ENCODE peak calls at places on chromosomes 7 and 10, in four cellular contexts. One of them, this sample, is unnamed.

GRCh38 chr7:131244259-131244852 is 83.3 kb upstream of the MKLN1 start:
- DNase-seq in HFF-Myc: peak
- DNase-seq in cardiac fibroblast: peak
- DNase-seq in left ventricle myocardium inferior: no peak
- DNase-seq in this sample: peak

GRCh38 chr10:62016477-62017140 is 115.1 kb downstream of the ARID5B start:
- DNase-seq in HFF-Myc: no peak
- DNase-seq in cardiac fibroblast: peak
- DNase-seq in left ventricle myocardium inferior: no peak
- DNase-seq in this sample: no peak

GRCh38 chr7:44964831-44965440 is 13.9 kb downstream of the MYO1G start:
- DNase-seq in HFF-Myc: no peak
- DNase-seq in cardiac fibroblast: no peak
- DNase-seq in left ventricle myocardium inferior: no peak
- DNase-seq in this sample: no peak

GRCh38 chr7:66050990-66051424 is 24.6 kb upstream of the ASL start:
- DNase-seq in HFF-Myc: peak
- DNase-seq in cardiac fibroblast: peak
- DNase-seq in left ventricle myocardium inferior: no peak
- DNase-seq in this sample: peak

GRCh38 chr10:115981056-115981455 is 291.9 kb downstream of the GFRA1 start:
- DNase-seq in HFF-Myc: no peak
- DNase-seq in cardiac fibroblast: no peak
- DNase-seq in left ventricle myocardium inferior: no peak
- DNase-seq in this sample: no peak

GRCh38 chr7:157928808-157929425 is 592.1 kb downstream of the DNAJB6 start:
- DNase-seq in HFF-Myc: no peak
- DNase-seq in cardiac fibroblast: no peak
- DNase-seq in left ventricle myocardium inferior: no peak
- DNase-seq in this sample: no peak

GRCh38 chr7:139889186-139889871 is 60.3 kb downstream of the TBXAS1 start:
- DNase-seq in HFF-Myc: no peak
- DNase-seq in cardiac fibroblast: peak
- DNase-seq in left ventricle myocardium inferior: no peak
- DNase-seq in this sample: no peak

GRCh38 chr10:9608592-9608991 is 1409.1 kb upstream of the CELF2 start:
- DNase-seq in HFF-Myc: no peak
- DNase-seq in cardiac fibroblast: peak
- DNase-seq in left ventricle myocardium inferior: no peak
- DNase-seq in this sample: no peak

GRCh38 chr10:108783897-108784296 is 1139.4 kb downstream of the XPNPEP1 start:
- DNase-seq in HFF-Myc: peak
- DNase-seq in cardiac fibroblast: peak
- DNase-seq in left ventricle myocardium inferior: no peak
- DNase-seq in this sample: no peak

GRCh38 chr7:76011437-76011836 is 17.0 kb upstream of the TMEM120A start:
- DNase-seq in HFF-Myc: peak
- DNase-seq in cardiac fibroblast: peak
- DNase-seq in left ventricle myocardium inferior: peak
- DNase-seq in this sample: peak

GRCh38 chr7:29426587-29426986 is 137.0 kb upstream of the PRR15 start:
- DNase-seq in HFF-Myc: no peak
- DNase-seq in cardiac fibroblast: no peak
- DNase-seq in left ventricle myocardium inferior: no peak
- DNase-seq in this sample: no peak

GRCh38 chr7:28957822-28958234 is 302 bp downstream of the TRIL start:
- DNase-seq in HFF-Myc: no peak
- DNase-seq in cardiac fibroblast: no peak
- DNase-seq in left ventricle myocardium inferior: no peak
- DNase-seq in this sample: no peak

GRCh38 chr7:151696738-151697514 is 177.2 kb upstream of the RHEB start:
- DNase-seq in HFF-Myc: no peak
- DNase-seq in cardiac fibroblast: no peak
- DNase-seq in left ventricle myocardium inferior: peak
- DNase-seq in this sample: no peak

GRCh38 chr7:128035712-128036111 is 4.5 kb upstream of the LRRC4 start:
- DNase-seq in HFF-Myc: no peak
- DNase-seq in cardiac fibroblast: peak
- DNase-seq in left ventricle myocardium inferior: no peak
- DNase-seq in this sample: no peak

GRCh38 chr7:11166051-11166450 is 192.4 kb downstream of the PHF14 start:
- DNase-seq in HFF-Myc: no peak
- DNase-seq in cardiac fibroblast: no peak
- DNase-seq in left ventricle myocardium inferior: no peak
- DNase-seq in this sample: no peak

GRCh38 chr7:121547341-121548092 is 151.4 kb upstream of the FAM3C start:
- DNase-seq in HFF-Myc: peak
- DNase-seq in cardiac fibroblast: peak
- DNase-seq in left ventricle myocardium inferior: no peak
- DNase-seq in this sample: peak

GRCh38 chr7:152876749-152877148 is 117.2 kb downstream of the ACTR3B start:
- DNase-seq in HFF-Myc: no peak
- DNase-seq in cardiac fibroblast: no peak
- DNase-seq in left ventricle myocardium inferior: no peak
- DNase-seq in this sample: no peak

GRCh38 chr7:69739182-69739581 is 140.9 kb downstream of the AUTS2 start:
- DNase-seq in HFF-Myc: no peak
- DNase-seq in cardiac fibroblast: peak
- DNase-seq in left ventricle myocardium inferior: no peak
- DNase-seq in this sample: no peak

GRCh38 chr10:68327889-68328786 is 3.7 kb upstream of the HNRNPH3 start:
- DNase-seq in HFF-Myc: no peak
- DNase-seq in cardiac fibroblast: peak
- DNase-seq in left ventricle myocardium inferior: no peak
- DNase-seq in this sample: no peak

GRCh38 chr10:93226619-93227018 is 152.9 kb downstream of the CYP26A1 start:
- DNase-seq in HFF-Myc: no peak
- DNase-seq in cardiac fibroblast: no peak
- DNase-seq in left ventricle myocardium inferior: no peak
- DNase-seq in this sample: no peak

GRCh38 chr7:155052982-155053381 is 17.1 kb upstream of the HTR5A start:
- DNase-seq in HFF-Myc: no peak
- DNase-seq in cardiac fibroblast: no peak
- DNase-seq in left ventricle myocardium inferior: no peak
- DNase-seq in this sample: no peak

GRCh38 chr7:50988465-50988864 is 205.8 kb upstream of the GRB10 start:
- DNase-seq in HFF-Myc: no peak
- DNase-seq in cardiac fibroblast: no peak
- DNase-seq in left ventricle myocardium inferior: no peak
- DNase-seq in this sample: no peak

GRCh38 chr7:84191842-84192241 is 2.7 kb downstream of the SEMA3A start:
- DNase-seq in HFF-Myc: no peak
- DNase-seq in cardiac fibroblast: no peak
- DNase-seq in left ventricle myocardium inferior: no peak
- DNase-seq in this sample: no peak

GRCh38 chr7:84196007-84196551 is 1.5 kb upstream of the SEMA3A start:
- DNase-seq in HFF-Myc: no peak
- DNase-seq in cardiac fibroblast: peak
- DNase-seq in left ventricle myocardium inferior: no peak
- DNase-seq in this sample: no peak

GRCh38 chr7:84193787-84194186 is 802 bp downstream of the SEMA3A start:
- DNase-seq in HFF-Myc: no peak
- DNase-seq in cardiac fibroblast: no peak
- DNase-seq in left ventricle myocardium inferior: no peak
- DNase-seq in this sample: no peak

GRCh38 chr7:84194484-84195260 is at the start of gene SEMA3A:
- DNase-seq in HFF-Myc: peak
- DNase-seq in cardiac fibroblast: peak
- DNase-seq in left ventricle myocardium inferior: no peak
- DNase-seq in this sample: peak

GRCh38 chr7:84195295-84196006 is 862 bp upstream of the SEMA3A start:
- DNase-seq in HFF-Myc: no peak
- DNase-seq in cardiac fibroblast: no peak
- DNase-seq in left ventricle myocardium inferior: no peak
- DNase-seq in this sample: no peak
- H3K4me3 ChIP-seq in HFF-Myc: peak
- H3K4me3 ChIP-seq in cardiac fibroblast: peak
- H3K4me3 ChIP-seq in left ventricle myocardium inferior: peak
- H3K4me3 ChIP-seq in this sample: peak

GRCh38 chr10:3803295-3803883 is 18.4 kb upstream of the KLF6 start:
- DNase-seq in HFF-Myc: no peak
- DNase-seq in cardiac fibroblast: peak
- DNase-seq in left ventricle myocardium inferior: no peak
- DNase-seq in this sample: no peak
- H3K4me3 ChIP-seq in HFF-Myc: no peak
- H3K4me3 ChIP-seq in cardiac fibroblast: no peak
- H3K4me3 ChIP-seq in left ventricle myocardium inferior: no peak
- H3K4me3 ChIP-seq in this sample: no peak

GRCh38 chr10:131250454-131251145 is 60.9 kb downstream of the TCERG1L start:
- DNase-seq in HFF-Myc: no peak
- DNase-seq in cardiac fibroblast: no peak
- DNase-seq in left ventricle myocardium inferior: no peak
- DNase-seq in this sample: no peak
- H3K4me3 ChIP-seq in HFF-Myc: no peak
- H3K4me3 ChIP-seq in cardiac fibroblast: no peak
- H3K4me3 ChIP-seq in left ventricle myocardium inferior: no peak
- H3K4me3 ChIP-seq in this sample: no peak

GRCh38 chr7:39622609-39623311 is 612 bp upstream of the RALA start:
- DNase-seq in HFF-Myc: no peak
- DNase-seq in cardiac fibroblast: no peak
- DNase-seq in left ventricle myocardium inferior: no peak
- DNase-seq in this sample: no peak

GRCh38 chr7:39624202-39624807 is 933 bp downstream of the RALA start:
- DNase-seq in HFF-Myc: no peak
- DNase-seq in cardiac fibroblast: peak
- DNase-seq in left ventricle myocardium inferior: no peak
- DNase-seq in this sample: no peak

GRCh38 chr7:39623312-39624201 is at the start of gene RALA:
- DNase-seq in HFF-Myc: peak
- DNase-seq in cardiac fibroblast: peak
- DNase-seq in left ventricle myocardium inferior: peak
- DNase-seq in this sample: peak

GRCh38 chr7:39621784-39622411 is 1.5 kb upstream of the RALA start:
- DNase-seq in HFF-Myc: no peak
- DNase-seq in cardiac fibroblast: peak
- DNase-seq in left ventricle myocardium inferior: no peak
- DNase-seq in this sample: no peak

DNA sequence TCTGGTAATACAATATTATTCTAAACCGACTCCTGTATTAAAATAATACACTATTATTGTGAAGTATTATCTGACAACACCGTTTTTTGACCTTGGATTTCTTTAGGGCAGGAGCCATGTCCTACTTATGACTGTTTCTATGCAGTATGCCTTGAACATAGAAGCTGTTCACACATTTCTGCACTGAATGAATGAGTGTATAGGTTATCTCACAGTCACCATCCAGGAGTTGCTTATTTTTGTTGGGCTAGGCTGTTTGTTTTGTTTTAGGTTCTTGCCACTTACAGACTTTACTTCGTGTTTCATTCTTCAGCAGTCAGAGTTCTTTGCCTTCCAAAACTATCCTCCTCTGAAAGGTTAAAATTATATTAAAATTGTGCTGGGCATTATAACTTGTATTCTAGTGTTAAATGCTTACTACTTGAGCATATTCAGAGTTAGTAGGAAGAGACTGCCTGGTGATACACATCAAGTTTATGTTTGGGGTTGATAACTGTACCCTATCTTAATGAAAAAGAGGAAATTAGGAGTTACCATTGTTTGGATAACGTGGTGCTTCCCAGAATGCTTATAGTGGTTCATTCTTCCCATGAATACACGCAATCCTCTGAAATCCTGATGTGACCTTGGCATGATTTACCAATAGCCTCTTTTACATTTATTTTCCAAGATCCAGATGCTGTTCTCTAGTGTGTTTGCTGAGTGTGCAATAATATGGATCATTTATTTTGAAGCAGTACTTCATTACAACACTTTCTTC is 1.7 kb downstream of the RALA start:
- DNase-seq in HFF-Myc: no peak
- DNase-seq in cardiac fibroblast: peak
- DNase-seq in left ventricle myocardium inferior: no peak
- DNase-seq in this sample: no peak
- H3K4me3 ChIP-seq in HFF-Myc: peak
- H3K4me3 ChIP-seq in cardiac fibroblast: peak
- H3K4me3 ChIP-seq in left ventricle myocardium inferior: peak
- H3K4me3 ChIP-seq in this sample: peak

GRCh38 chr7:103141753-103142404 is 7.0 kb downstream of the NAPEPLD start:
- DNase-seq in HFF-Myc: no peak
- DNase-seq in cardiac fibroblast: no peak
- DNase-seq in left ventricle myocardium inferior: no peak
- DNase-seq in this sample: no peak
- H3K4me3 ChIP-seq in HFF-Myc: no peak
- H3K4me3 ChIP-seq in cardiac fibroblast: no peak
- H3K4me3 ChIP-seq in left ventricle myocardium inferior: no peak
- H3K4me3 ChIP-seq in this sample: no peak

DNA sequence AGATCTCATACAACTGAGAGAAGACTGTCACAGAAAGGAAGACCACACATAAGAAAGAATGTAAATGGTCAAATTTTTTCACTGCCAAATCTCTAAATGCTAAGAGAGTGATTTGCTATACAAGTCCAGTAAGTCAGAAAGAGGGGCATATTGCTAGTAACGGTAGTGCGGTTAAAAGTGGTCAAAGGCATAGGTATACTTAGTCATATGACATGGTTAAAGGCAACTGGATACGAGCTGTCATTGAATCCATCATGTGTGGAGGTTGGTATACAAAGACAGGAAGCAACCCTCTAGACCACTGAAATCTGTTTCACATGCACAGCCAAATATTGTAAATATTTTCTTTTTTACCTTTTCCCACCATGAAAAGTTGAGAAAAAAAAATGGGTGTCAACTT is 4.8 kb downstream of the INHBA start:
- DNase-seq in HFF-Myc: no peak
- DNase-seq in cardiac fibroblast: no peak
- DNase-seq in left ventricle myocardium inferior: no peak
- DNase-seq in this sample: no peak
- H3K4me3 ChIP-seq in HFF-Myc: peak
- H3K4me3 ChIP-seq in cardiac fibroblast: peak
- H3K4me3 ChIP-seq in left ventricle myocardium inferior: peak
- H3K4me3 ChIP-seq in this sample: peak

DNA sequence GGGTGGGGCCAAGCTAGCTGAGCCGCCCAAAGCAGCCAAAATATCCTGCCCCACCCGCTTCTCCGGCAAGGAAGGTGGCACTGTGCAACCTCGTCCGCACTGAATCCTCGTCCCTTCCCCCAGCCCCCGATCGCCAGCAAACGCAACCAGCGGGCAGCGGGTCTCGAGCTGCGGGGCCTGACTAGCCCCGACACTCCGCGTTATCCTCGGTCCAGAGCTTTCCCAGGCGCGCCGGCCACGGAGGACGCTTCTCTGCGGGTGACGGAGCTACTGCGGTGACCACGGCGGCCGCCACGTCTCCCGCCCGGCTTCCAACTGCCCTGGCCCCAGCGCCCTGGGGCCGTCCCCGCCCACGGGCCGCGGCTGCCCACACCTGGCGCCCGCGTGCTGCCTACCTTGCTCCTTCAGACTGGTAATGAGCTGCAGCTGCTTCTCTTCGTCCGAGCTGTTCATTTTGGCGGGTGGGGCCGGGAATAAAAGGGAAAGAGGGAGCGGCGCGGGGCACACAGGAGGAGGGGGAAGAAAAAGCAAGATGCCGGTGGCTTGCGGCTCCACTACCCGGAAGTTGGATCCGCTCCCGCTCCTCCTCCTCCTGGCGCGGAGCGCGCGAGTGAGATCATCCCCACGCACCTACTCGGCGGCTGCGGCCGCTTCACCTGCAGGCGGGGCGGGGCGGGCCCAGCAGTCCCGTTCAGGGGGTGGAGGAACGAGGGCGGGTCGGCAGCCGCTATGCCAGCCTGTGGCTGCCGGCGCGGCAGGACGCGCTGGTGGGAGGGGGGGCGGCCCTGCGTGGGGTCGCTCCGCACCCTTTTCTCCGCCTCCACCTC is at the start of gene SHTN1:
- DNase-seq in HFF-Myc: peak
- DNase-seq in cardiac fibroblast: peak
- DNase-seq in left ventricle myocardium inferior: peak
- DNase-seq in this sample: no peak
- H3K4me3 ChIP-seq in HFF-Myc: peak
- H3K4me3 ChIP-seq in cardiac fibroblast: peak
- H3K4me3 ChIP-seq in left ventricle myocardium inferior: peak
- H3K4me3 ChIP-seq in this sample: peak

This sample was measured in skeletal muscle cell.